ENCODE peak calls at places on chromosomes 16 and 17, in eight cellular contexts. One of them, this sample, is unnamed.

GRCh38 chr17:72056727-72057290 is 64.0 kb upstream of the SOX9 start:
- DNase-seq in stimulated activated CD8-positive, alpha-beta memory T cell treated with anti-CD3 and anti-CD28 coated beads, Interleukin-15, amount 100 ng/mL, for 24 hours: no peak
- DNase-seq in cardiac fibroblast: no peak
- DNase-seq in NCI-H446 treated with DMSO at 0.1 percent for 48 hours: no peak
- DNase-seq in A172: no peak
- DNase-seq in CD8-positive, alpha-beta T cell: no peak
- DNase-seq in CD8-positive, alpha-beta memory T cell: no peak
- DNase-seq in AG09319: no peak
- DNase-seq in this sample: no peak

GRCh38 chr17:71922439-71922838 is 198.4 kb upstream of the SOX9 start:
- DNase-seq in CD8-positive, alpha-beta memory T cell: no peak
- DNase-seq in stimulated activated CD8-positive, alpha-beta memory T cell treated with anti-CD3 and anti-CD28 coated beads, Interleukin-15, amount 100 ng/mL, for 24 hours: no peak
- DNase-seq in CD8-positive, alpha-beta T cell: no peak
- DNase-seq in cardiac fibroblast: peak
- DNase-seq in A172: peak
- DNase-seq in NCI-H446 treated with DMSO at 0.1 percent for 48 hours: no peak
- DNase-seq in AG09319: no peak
- DNase-seq in this sample: no peak

GRCh38 chr16:51531271-51531670 is 380.2 kb upstream of the SALL1 start:
- DNase-seq in cardiac fibroblast: no peak
- DNase-seq in AG09319: no peak
- DNase-seq in CD8-positive, alpha-beta memory T cell: no peak
- DNase-seq in NCI-H446 treated with DMSO at 0.1 percent for 48 hours: no peak
- DNase-seq in stimulated activated CD8-positive, alpha-beta memory T cell treated with anti-CD3 and anti-CD28 coated beads, Interleukin-15, amount 100 ng/mL, for 24 hours: no peak
- DNase-seq in A172: no peak
- DNase-seq in CD8-positive, alpha-beta T cell: no peak
- DNase-seq in this sample: no peak

GRCh38 chr17:73030501-73030911 is 62.0 kb downstream of the SLC39A11 start:
- DNase-seq in NCI-H446 treated with DMSO at 0.1 percent for 48 hours: peak
- DNase-seq in CD8-positive, alpha-beta T cell: no peak
- DNase-seq in CD8-positive, alpha-beta memory T cell: no peak
- DNase-seq in A172: no peak
- DNase-seq in cardiac fibroblast: peak
- DNase-seq in stimulated activated CD8-positive, alpha-beta memory T cell treated with anti-CD3 and anti-CD28 coated beads, Interleukin-15, amount 100 ng/mL, for 24 hours: no peak
- DNase-seq in AG09319: peak
- DNase-seq in this sample: no peak

GRCh38 chr17:4616456-4616855 is 25.0 kb downstream of the ALOX15 start:
- DNase-seq in AG09319: no peak
- DNase-seq in cardiac fibroblast: no peak
- DNase-seq in CD8-positive, alpha-beta T cell: no peak
- DNase-seq in NCI-H446 treated with DMSO at 0.1 percent for 48 hours: no peak
- DNase-seq in stimulated activated CD8-positive, alpha-beta memory T cell treated with anti-CD3 and anti-CD28 coated beads, Interleukin-15, amount 100 ng/mL, for 24 hours: no peak
- DNase-seq in CD8-positive, alpha-beta memory T cell: no peak
- DNase-seq in A172: no peak
- DNase-seq in this sample: no peak

GRCh38 chr17:45293413-45294211 is 23.2 kb downstream of the MAP3K14 start:
- DNase-seq in cardiac fibroblast: peak
- DNase-seq in CD8-positive, alpha-beta memory T cell: no peak
- DNase-seq in stimulated activated CD8-positive, alpha-beta memory T cell treated with anti-CD3 and anti-CD28 coated beads, Interleukin-15, amount 100 ng/mL, for 24 hours: no peak
- DNase-seq in CD8-positive, alpha-beta T cell: no peak
- DNase-seq in AG09319: peak
- DNase-seq in A172: peak
- DNase-seq in NCI-H446 treated with DMSO at 0.1 percent for 48 hours: peak
- DNase-seq in this sample: no peak

GRCh38 chr17:236641-237405 is 55.4 kb upstream of the DOC2B start:
- DNase-seq in cardiac fibroblast: no peak
- DNase-seq in CD8-positive, alpha-beta memory T cell: no peak
- DNase-seq in AG09319: no peak
- DNase-seq in NCI-H446 treated with DMSO at 0.1 percent for 48 hours: no peak
- DNase-seq in CD8-positive, alpha-beta T cell: no peak
- DNase-seq in stimulated activated CD8-positive, alpha-beta memory T cell treated with anti-CD3 and anti-CD28 coated beads, Interleukin-15, amount 100 ng/mL, for 24 hours: no peak
- DNase-seq in A172: peak
- DNase-seq in this sample: peak

GRCh38 chr16:57916735-57917450 is 54.0 kb downstream of the CNGB1 start:
- DNase-seq in A172: peak
- DNase-seq in NCI-H446 treated with DMSO at 0.1 percent for 48 hours: no peak
- DNase-seq in stimulated activated CD8-positive, alpha-beta memory T cell treated with anti-CD3 and anti-CD28 coated beads, Interleukin-15, amount 100 ng/mL, for 24 hours: no peak
- DNase-seq in CD8-positive, alpha-beta T cell: no peak
- DNase-seq in AG09319: no peak
- DNase-seq in cardiac fibroblast: no peak
- DNase-seq in CD8-positive, alpha-beta memory T cell: no peak
- DNase-seq in this sample: no peak

GRCh38 chr17:44081681-44082080 is 11.1 kb downstream of the G6PC3 start:
- DNase-seq in NCI-H446 treated with DMSO at 0.1 percent for 48 hours: no peak
- DNase-seq in A172: peak
- DNase-seq in CD8-positive, alpha-beta T cell: no peak
- DNase-seq in CD8-positive, alpha-beta memory T cell: no peak
- DNase-seq in cardiac fibroblast: no peak
- DNase-seq in stimulated activated CD8-positive, alpha-beta memory T cell treated with anti-CD3 and anti-CD28 coated beads, Interleukin-15, amount 100 ng/mL, for 24 hours: no peak
- DNase-seq in AG09319: no peak
- DNase-seq in this sample: no peak

GRCh38 chr17:42699415-42699740 is 17.0 kb downstream of the CNTNAP1 start:
- DNase-seq in stimulated activated CD8-positive, alpha-beta memory T cell treated with anti-CD3 and anti-CD28 coated beads, Interleukin-15, amount 100 ng/mL, for 24 hours: no peak
- DNase-seq in NCI-H446 treated with DMSO at 0.1 percent for 48 hours: no peak
- DNase-seq in cardiac fibroblast: no peak
- DNase-seq in A172: no peak
- DNase-seq in AG09319: no peak
- DNase-seq in CD8-positive, alpha-beta T cell: no peak
- DNase-seq in CD8-positive, alpha-beta memory T cell: no peak
- DNase-seq in this sample: no peak

GRCh38 chr17:28635506-28635905 is 9.5 kb downstream of the BLTP2 start:
- DNase-seq in AG09319: no peak
- DNase-seq in cardiac fibroblast: no peak
- DNase-seq in CD8-positive, alpha-beta memory T cell: no peak
- DNase-seq in CD8-positive, alpha-beta T cell: no peak
- DNase-seq in A172: no peak
- DNase-seq in NCI-H446 treated with DMSO at 0.1 percent for 48 hours: no peak
- DNase-seq in stimulated activated CD8-positive, alpha-beta memory T cell treated with anti-CD3 and anti-CD28 coated beads, Interleukin-15, amount 100 ng/mL, for 24 hours: no peak
- DNase-seq in this sample: no peak

GRCh38 chr16:55835578-55835977 is 2.7 kb upstream of the CES1 start:
- DNase-seq in AG09319: no peak
- DNase-seq in CD8-positive, alpha-beta T cell: no peak
- DNase-seq in NCI-H446 treated with DMSO at 0.1 percent for 48 hours: no peak
- DNase-seq in stimulated activated CD8-positive, alpha-beta memory T cell treated with anti-CD3 and anti-CD28 coated beads, Interleukin-15, amount 100 ng/mL, for 24 hours: no peak
- DNase-seq in A172: no peak
- DNase-seq in cardiac fibroblast: peak
- DNase-seq in CD8-positive, alpha-beta memory T cell: no peak
- DNase-seq in this sample: no peak

GRCh38 chr17:73166731-73167581 is 2.1 kb downstream of the SSTR2 start:
- DNase-seq in NCI-H446 treated with DMSO at 0.1 percent for 48 hours: no peak
- DNase-seq in A172: peak
- DNase-seq in CD8-positive, alpha-beta T cell: no peak
- DNase-seq in stimulated activated CD8-positive, alpha-beta memory T cell treated with anti-CD3 and anti-CD28 coated beads, Interleukin-15, amount 100 ng/mL, for 24 hours: no peak
- DNase-seq in CD8-positive, alpha-beta memory T cell: no peak
- DNase-seq in AG09319: no peak
- DNase-seq in cardiac fibroblast: no peak
- DNase-seq in this sample: no peak

GRCh38 chr17:7442142-7442541 is 2.7 kb upstream of the CHRNB1 start:
- DNase-seq in A172: no peak
- DNase-seq in AG09319: no peak
- DNase-seq in cardiac fibroblast: no peak
- DNase-seq in CD8-positive, alpha-beta memory T cell: no peak
- DNase-seq in NCI-H446 treated with DMSO at 0.1 percent for 48 hours: no peak
- DNase-seq in CD8-positive, alpha-beta T cell: no peak
- DNase-seq in stimulated activated CD8-positive, alpha-beta memory T cell treated with anti-CD3 and anti-CD28 coated beads, Interleukin-15, amount 100 ng/mL, for 24 hours: no peak
- DNase-seq in this sample: no peak

GRCh38 chr17:16423226-16423872 is 8.0 kb downstream of the TRPV2 start:
- DNase-seq in cardiac fibroblast: no peak
- DNase-seq in stimulated activated CD8-positive, alpha-beta memory T cell treated with anti-CD3 and anti-CD28 coated beads, Interleukin-15, amount 100 ng/mL, for 24 hours: no peak
- DNase-seq in CD8-positive, alpha-beta T cell: no peak
- DNase-seq in NCI-H446 treated with DMSO at 0.1 percent for 48 hours: no peak
- DNase-seq in A172: no peak
- DNase-seq in CD8-positive, alpha-beta memory T cell: no peak
- DNase-seq in AG09319: no peak
- DNase-seq in this sample: no peak

GRCh38 chr17:82228278-82228841 is 482 bp upstream of the SLC16A3 start:
- DNase-seq in CD8-positive, alpha-beta memory T cell: peak
- DNase-seq in A172: no peak
- DNase-seq in cardiac fibroblast: no peak
- DNase-seq in stimulated activated CD8-positive, alpha-beta memory T cell treated with anti-CD3 and anti-CD28 coated beads, Interleukin-15, amount 100 ng/mL, for 24 hours: no peak
- DNase-seq in NCI-H446 treated with DMSO at 0.1 percent for 48 hours: no peak
- DNase-seq in CD8-positive, alpha-beta T cell: peak
- DNase-seq in AG09319: no peak
- DNase-seq in this sample: no peak

GRCh38 chr16:14486520-14487303 is 143.3 kb downstream of the PARN start:
- DNase-seq in AG09319: peak
- DNase-seq in CD8-positive, alpha-beta T cell: no peak
- DNase-seq in NCI-H446 treated with DMSO at 0.1 percent for 48 hours: peak
- DNase-seq in CD8-positive, alpha-beta memory T cell: no peak
- DNase-seq in stimulated activated CD8-positive, alpha-beta memory T cell treated with anti-CD3 and anti-CD28 coated beads, Interleukin-15, amount 100 ng/mL, for 24 hours: no peak
- DNase-seq in A172: peak
- DNase-seq in cardiac fibroblast: peak
- DNase-seq in this sample: peak

GRCh38 chr17:31299624-31300023 is 2.6 kb upstream of the OMG start:
- DNase-seq in cardiac fibroblast: no peak
- DNase-seq in AG09319: no peak
- DNase-seq in A172: no peak
- DNase-seq in CD8-positive, alpha-beta T cell: no peak
- DNase-seq in NCI-H446 treated with DMSO at 0.1 percent for 48 hours: no peak
- DNase-seq in CD8-positive, alpha-beta memory T cell: no peak
- DNase-seq in stimulated activated CD8-positive, alpha-beta memory T cell treated with anti-CD3 and anti-CD28 coated beads, Interleukin-15, amount 100 ng/mL, for 24 hours: no peak
- DNase-seq in this sample: no peak

GRCh38 chr17:78674595-78675315 is 97.6 kb upstream of the DNAH17 start:
- DNase-seq in stimulated activated CD8-positive, alpha-beta memory T cell treated with anti-CD3 and anti-CD28 coated beads, Interleukin-15, amount 100 ng/mL, for 24 hours: no peak
- DNase-seq in CD8-positive, alpha-beta T cell: no peak
- DNase-seq in NCI-H446 treated with DMSO at 0.1 percent for 48 hours: no peak
- DNase-seq in AG09319: no peak
- DNase-seq in cardiac fibroblast: no peak
- DNase-seq in A172: no peak
- DNase-seq in CD8-positive, alpha-beta memory T cell: no peak
- DNase-seq in this sample: no peak

GRCh38 chr16:11484691-11485258 is 101.9 kb downstream of the LITAF start:
- DNase-seq in CD8-positive, alpha-beta memory T cell: no peak
- DNase-seq in NCI-H446 treated with DMSO at 0.1 percent for 48 hours: no peak
- DNase-seq in cardiac fibroblast: peak
- DNase-seq in A172: peak
- DNase-seq in stimulated activated CD8-positive, alpha-beta memory T cell treated with anti-CD3 and anti-CD28 coated beads, Interleukin-15, amount 100 ng/mL, for 24 hours: no peak
- DNase-seq in AG09319: no peak
- DNase-seq in CD8-positive, alpha-beta T cell: no peak
- DNase-seq in this sample: no peak

GRCh38 chr17:76383645-76384221 is 676 bp upstream of the SPHK1 start:
- DNase-seq in AG09319: no peak
- DNase-seq in stimulated activated CD8-positive, alpha-beta memory T cell treated with anti-CD3 and anti-CD28 coated beads, Interleukin-15, amount 100 ng/mL, for 24 hours: no peak
- DNase-seq in CD8-positive, alpha-beta memory T cell: peak
- DNase-seq in CD8-positive, alpha-beta T cell: peak
- DNase-seq in cardiac fibroblast: peak
- DNase-seq in A172: no peak
- DNase-seq in NCI-H446 treated with DMSO at 0.1 percent for 48 hours: no peak
- DNase-seq in this sample: no peak

GRCh38 chr16:84286568-84287220 is 8.0 kb upstream of the WFDC1 start:
- DNase-seq in stimulated activated CD8-positive, alpha-beta memory T cell treated with anti-CD3 and anti-CD28 coated beads, Interleukin-15, amount 100 ng/mL, for 24 hours: no peak
- DNase-seq in cardiac fibroblast: peak
- DNase-seq in NCI-H446 treated with DMSO at 0.1 percent for 48 hours: no peak
- DNase-seq in A172: no peak
- DNase-seq in CD8-positive, alpha-beta T cell: no peak
- DNase-seq in AG09319: no peak
- DNase-seq in CD8-positive, alpha-beta memory T cell: no peak
- DNase-seq in this sample: no peak

GRCh38 chr16:71461686-71462648 is at the start of gene ZNF23:
- DNase-seq in AG09319: peak
- DNase-seq in CD8-positive, alpha-beta T cell: peak
- DNase-seq in cardiac fibroblast: peak
- DNase-seq in stimulated activated CD8-positive, alpha-beta memory T cell treated with anti-CD3 and anti-CD28 coated beads, Interleukin-15, amount 100 ng/mL, for 24 hours: peak
- DNase-seq in CD8-positive, alpha-beta memory T cell: peak
- DNase-seq in NCI-H446 treated with DMSO at 0.1 percent for 48 hours: peak
- DNase-seq in A172: peak
- DNase-seq in this sample: peak

GRCh38 chr16:11076259-11077018 is 132.1 kb downstream of the CLEC16A start:
- DNase-seq in CD8-positive, alpha-beta T cell: peak
- DNase-seq in NCI-H446 treated with DMSO at 0.1 percent for 48 hours: no peak
- DNase-seq in AG09319: no peak
- DNase-seq in cardiac fibroblast: no peak
- DNase-seq in A172: no peak
- DNase-seq in CD8-positive, alpha-beta memory T cell: no peak
- DNase-seq in stimulated activated CD8-positive, alpha-beta memory T cell treated with anti-CD3 and anti-CD28 coated beads, Interleukin-15, amount 100 ng/mL, for 24 hours: no peak
- DNase-seq in this sample: no peak

GRCh38 chr17:27668488-27668823 is 37.5 kb downstream of the LGALS9 start:
- DNase-seq in CD8-positive, alpha-beta memory T cell: no peak
- DNase-seq in CD8-positive, alpha-beta T cell: no peak
- DNase-seq in cardiac fibroblast: no peak
- DNase-seq in AG09319: no peak
- DNase-seq in stimulated activated CD8-positive, alpha-beta memory T cell treated with anti-CD3 and anti-CD28 coated beads, Interleukin-15, amount 100 ng/mL, for 24 hours: no peak
- DNase-seq in A172: no peak
- DNase-seq in NCI-H446 treated with DMSO at 0.1 percent for 48 hours: no peak
- DNase-seq in this sample: no peak

GRCh38 chr16:16148755-16149154 is 74.5 kb downstream of the ABCC6 start:
- DNase-seq in stimulated activated CD8-positive, alpha-beta memory T cell treated with anti-CD3 and anti-CD28 coated beads, Interleukin-15, amount 100 ng/mL, for 24 hours: no peak
- DNase-seq in cardiac fibroblast: peak
- DNase-seq in CD8-positive, alpha-beta T cell: no peak
- DNase-seq in A172: no peak
- DNase-seq in AG09319: no peak
- DNase-seq in CD8-positive, alpha-beta memory T cell: no peak
- DNase-seq in NCI-H446 treated with DMSO at 0.1 percent for 48 hours: no peak
- DNase-seq in this sample: no peak

GRCh38 chr16:2782583-2783351 is 4.6 kb downstream of the PRSS33 start:
- DNase-seq in cardiac fibroblast: no peak
- DNase-seq in CD8-positive, alpha-beta T cell: no peak
- DNase-seq in A172: no peak
- DNase-seq in stimulated activated CD8-positive, alpha-beta memory T cell treated with anti-CD3 and anti-CD28 coated beads, Interleukin-15, amount 100 ng/mL, for 24 hours: no peak
- DNase-seq in NCI-H446 treated with DMSO at 0.1 percent for 48 hours: no peak
- DNase-seq in CD8-positive, alpha-beta memory T cell: no peak
- DNase-seq in AG09319: no peak
- DNase-seq in this sample: no peak

GRCh38 chr17:1289695-1290094 is 10.2 kb downstream of the TRARG1 start:
- DNase-seq in stimulated activated CD8-positive, alpha-beta memory T cell treated with anti-CD3 and anti-CD28 coated beads, Interleukin-15, amount 100 ng/mL, for 24 hours: no peak
- DNase-seq in A172: no peak
- DNase-seq in NCI-H446 treated with DMSO at 0.1 percent for 48 hours: no peak
- DNase-seq in cardiac fibroblast: no peak
- DNase-seq in CD8-positive, alpha-beta T cell: no peak
- DNase-seq in AG09319: no peak
- DNase-seq in CD8-positive, alpha-beta memory T cell: no peak
- DNase-seq in this sample: no peak

GRCh38 chr16:35176449-35176848 is 1717.0 kb downstream of the TP53TG3F start:
- DNase-seq in NCI-H446 treated with DMSO at 0.1 percent for 48 hours: no peak
- DNase-seq in cardiac fibroblast: no peak
- DNase-seq in CD8-positive, alpha-beta T cell: no peak
- DNase-seq in CD8-positive, alpha-beta memory T cell: no peak
- DNase-seq in stimulated activated CD8-positive, alpha-beta memory T cell treated with anti-CD3 and anti-CD28 coated beads, Interleukin-15, amount 100 ng/mL, for 24 hours: no peak
- DNase-seq in AG09319: no peak
- DNase-seq in A172: no peak
- DNase-seq in this sample: no peak

GRCh38 chr16:59060212-59060611 is 326.1 kb upstream of the GOT2 start:
- DNase-seq in cardiac fibroblast: no peak
- DNase-seq in A172: peak
- DNase-seq in stimulated activated CD8-positive, alpha-beta memory T cell treated with anti-CD3 and anti-CD28 coated beads, Interleukin-15, amount 100 ng/mL, for 24 hours: no peak
- DNase-seq in AG09319: no peak
- DNase-seq in CD8-positive, alpha-beta memory T cell: no peak
- DNase-seq in NCI-H446 treated with DMSO at 0.1 percent for 48 hours: no peak
- DNase-seq in CD8-positive, alpha-beta T cell: no peak
- DNase-seq in this sample: no peak

GRCh38 chr16:30985401-30986128 is 558 bp downstream of the HSD3B7 start:
- DNase-seq in NCI-H446 treated with DMSO at 0.1 percent for 48 hours: no peak
- DNase-seq in A172: peak
- DNase-seq in stimulated activated CD8-positive, alpha-beta memory T cell treated with anti-CD3 and anti-CD28 coated beads, Interleukin-15, amount 100 ng/mL, for 24 hours: no peak
- DNase-seq in CD8-positive, alpha-beta memory T cell: no peak
- DNase-seq in AG09319: no peak
- DNase-seq in cardiac fibroblast: no peak
- DNase-seq in CD8-positive, alpha-beta T cell: no peak
- DNase-seq in this sample: peak

This sample was measured in mesothelial cell of epicardium.